ENCODE peak calls at places on chromosomes 6 and 20, in six cellular contexts. One of them, this sample, is unnamed.
A peak's percentile ranks its signal among the peaks of the same experiment; 100 is the strongest.

GRCh38 chr20:5770240-5770986 is 20.2 kb downstream of the SHLD1 start:
- DNase-seq in dorsolateral prefrontal cortex: no peak
- DNase-seq in Peyer's patch: no peak
- DNase-seq in H9: no peak
- DNase-seq in IMR-90: peak; percentile 27
- DNase-seq in neural progenitor cell: no peak
- DNase-seq in this sample: no peak

GRCh38 chr20:62819494-62820174 is 2.8 kb downstream of the COL9A3 start:
- DNase-seq in IMR-90: peak; percentile 50
- DNase-seq in dorsolateral prefrontal cortex: no peak
- DNase-seq in neural progenitor cell: no peak
- DNase-seq in H9: no peak
- DNase-seq in Peyer's patch: no peak
- DNase-seq in this sample: peak; percentile 65

GRCh38 chr6:165847407-165848098 is 184.5 kb upstream of the PDE10A start:
- DNase-seq in IMR-90: peak; percentile 89
- DNase-seq in Peyer's patch: no peak
- DNase-seq in H9: no peak
- DNase-seq in neural progenitor cell: no peak
- DNase-seq in dorsolateral prefrontal cortex: no peak
- DNase-seq in this sample: no peak

GRCh38 chr6:37507082-37507481 is 7.4 kb upstream of the CCDC167 start:
- DNase-seq in dorsolateral prefrontal cortex: no peak
- DNase-seq in Peyer's patch: no peak
- DNase-seq in IMR-90: no peak
- DNase-seq in H9: no peak
- DNase-seq in neural progenitor cell: no peak
- DNase-seq in this sample: no peak

GRCh38 chr6:45728674-45729073 is 287.0 kb downstream of the CLIC5 start:
- DNase-seq in neural progenitor cell: no peak
- DNase-seq in dorsolateral prefrontal cortex: no peak
- DNase-seq in IMR-90: peak; percentile 42
- DNase-seq in Peyer's patch: no peak
- DNase-seq in H9: no peak
- DNase-seq in this sample: no peak

GRCh38 chr6:80132942-80133517 is 26.6 kb downstream of the BCKDHB start:
- DNase-seq in IMR-90: peak; percentile 72
- DNase-seq in Peyer's patch: peak; percentile 19
- DNase-seq in H9: peak; percentile 28
- DNase-seq in dorsolateral prefrontal cortex: peak; percentile 71
- DNase-seq in neural progenitor cell: peak; percentile 47
- DNase-seq in this sample: peak; percentile 88

GRCh38 chr6:14550817-14551216 is 433.2 kb downstream of the CD83 start:
- DNase-seq in Peyer's patch: no peak
- DNase-seq in dorsolateral prefrontal cortex: no peak
- DNase-seq in IMR-90: peak; percentile 17
- DNase-seq in H9: no peak
- DNase-seq in neural progenitor cell: no peak
- DNase-seq in this sample: no peak

GRCh38 chr6:63349401-63349800 is 29.6 kb upstream of the LGSN start:
- DNase-seq in IMR-90: no peak
- DNase-seq in H9: no peak
- DNase-seq in Peyer's patch: no peak
- DNase-seq in neural progenitor cell: no peak
- DNase-seq in dorsolateral prefrontal cortex: no peak
- DNase-seq in this sample: no peak

GRCh38 chr20:50762435-50763201 is 31.2 kb downstream of the PARD6B start:
- DNase-seq in Peyer's patch: no peak
- DNase-seq in neural progenitor cell: no peak
- DNase-seq in H9: no peak
- DNase-seq in dorsolateral prefrontal cortex: peak; percentile 74
- DNase-seq in IMR-90: peak; percentile 76
- DNase-seq in this sample: peak; percentile 12

GRCh38 chr6:148758492-148758891 is 11.7 kb downstream of the UST start:
- DNase-seq in H9: no peak
- DNase-seq in IMR-90: no peak
- DNase-seq in dorsolateral prefrontal cortex: no peak
- DNase-seq in neural progenitor cell: no peak
- DNase-seq in Peyer's patch: peak; percentile 84
- DNase-seq in this sample: no peak

GRCh38 chr6:53699462-53699861 is 33.9 kb upstream of the KLHL31 start:
- DNase-seq in H9: no peak
- DNase-seq in IMR-90: no peak
- DNase-seq in neural progenitor cell: no peak
- DNase-seq in Peyer's patch: no peak
- DNase-seq in dorsolateral prefrontal cortex: no peak
- DNase-seq in this sample: no peak
- H3K27ac ChIP-seq in H9: no peak overlapping the region
- H3K27ac ChIP-seq in IMR-90: no peak overlapping the region
- H3K27ac ChIP-seq in neural progenitor cell: no peak overlapping the region
- H3K27ac ChIP-seq in Peyer's patch: no peak overlapping the region
- H3K27ac ChIP-seq in dorsolateral prefrontal cortex: no peak overlapping the region
- H3K27ac ChIP-seq in this sample: no peak overlapping the region

DNA sequence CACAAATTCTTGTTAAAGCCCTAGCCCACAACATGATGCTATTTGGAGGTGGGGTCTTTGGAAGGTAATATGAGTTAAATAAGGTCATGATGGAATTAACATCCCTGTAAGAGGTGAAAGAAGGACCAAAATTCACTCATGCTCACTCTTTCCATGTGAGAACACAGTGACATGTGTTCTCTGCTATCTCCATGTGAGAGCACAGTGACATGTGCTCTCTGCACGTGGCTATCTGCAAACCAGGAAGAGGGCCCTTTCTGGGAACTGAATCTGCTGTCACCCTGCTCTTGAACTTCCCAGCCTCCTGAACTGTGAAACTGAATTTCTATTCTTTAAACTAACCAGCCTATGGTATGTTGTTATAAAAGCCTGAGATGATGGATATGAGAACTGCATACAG is 1159.4 kb upstream of the ADGRB3 start:
- DNase-seq in dorsolateral prefrontal cortex: no peak
- DNase-seq in Peyer's patch: no peak
- DNase-seq in H9: no peak
- DNase-seq in IMR-90: no peak
- DNase-seq in neural progenitor cell: no peak
- DNase-seq in this sample: no peak
- H3K27ac ChIP-seq in dorsolateral prefrontal cortex: no peak overlapping the region
- H3K27ac ChIP-seq in Peyer's patch: no peak overlapping the region
- H3K27ac ChIP-seq in H9: no peak overlapping the region
- H3K27ac ChIP-seq in IMR-90: no peak overlapping the region
- H3K27ac ChIP-seq in neural progenitor cell: no peak overlapping the region
- H3K27ac ChIP-seq in this sample: no peak overlapping the region

DNA sequence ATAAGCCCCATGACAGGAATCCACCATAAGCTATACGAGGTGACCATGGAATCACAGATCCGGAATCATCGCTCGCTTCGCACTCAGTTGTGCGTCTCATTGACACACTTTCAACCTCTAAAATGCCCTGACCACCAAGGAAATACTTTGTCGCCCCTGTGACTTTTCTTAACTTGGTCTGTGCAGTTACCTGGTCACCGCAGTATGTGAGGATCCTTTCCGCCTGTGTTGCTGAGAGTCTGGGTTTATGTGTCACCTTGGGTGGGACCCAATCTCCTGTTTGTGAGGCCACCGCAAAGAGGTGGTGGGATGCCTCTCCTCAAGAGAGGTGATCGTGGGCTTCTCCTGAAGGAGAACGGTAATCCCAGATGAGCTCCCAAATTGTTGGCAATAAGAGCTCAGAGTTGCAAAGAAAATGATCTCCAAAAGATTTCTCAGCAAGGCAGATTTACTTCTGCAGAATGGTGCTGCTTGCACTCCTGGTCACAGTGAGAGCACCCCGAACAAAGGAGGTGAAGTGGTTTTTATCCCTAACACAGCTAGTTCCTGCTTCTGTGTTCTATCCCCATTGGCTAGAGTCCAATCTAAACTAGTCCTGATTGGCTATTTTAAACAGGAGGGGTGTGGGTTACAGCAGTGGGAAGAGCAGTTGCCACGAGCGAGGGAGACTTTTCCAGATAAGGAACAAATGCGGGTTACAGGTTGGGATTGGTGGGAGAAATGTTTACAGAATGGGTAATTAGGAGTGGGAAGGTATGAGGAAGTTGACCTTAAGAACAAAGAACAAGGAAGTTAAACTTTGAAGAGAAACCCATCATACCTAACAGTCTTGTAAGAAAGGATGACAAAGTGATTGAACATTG is 9.1 kb upstream of the ZNFX1 start:
- DNase-seq in neural progenitor cell: peak; percentile 30
- DNase-seq in Peyer's patch: no peak
- DNase-seq in dorsolateral prefrontal cortex: no peak
- DNase-seq in H9: no peak
- DNase-seq in IMR-90: peak; percentile 36
- DNase-seq in this sample: no peak
- H3K27ac ChIP-seq in neural progenitor cell: peak overlapping the region; percentile 15
- H3K27ac ChIP-seq in Peyer's patch: no peak overlapping the region
- H3K27ac ChIP-seq in dorsolateral prefrontal cortex: no peak overlapping the region
- H3K27ac ChIP-seq in H9: peak overlapping the region; percentile 70
- H3K27ac ChIP-seq in IMR-90: no peak overlapping the region
- H3K27ac ChIP-seq in this sample: no peak overlapping the region

DNA sequence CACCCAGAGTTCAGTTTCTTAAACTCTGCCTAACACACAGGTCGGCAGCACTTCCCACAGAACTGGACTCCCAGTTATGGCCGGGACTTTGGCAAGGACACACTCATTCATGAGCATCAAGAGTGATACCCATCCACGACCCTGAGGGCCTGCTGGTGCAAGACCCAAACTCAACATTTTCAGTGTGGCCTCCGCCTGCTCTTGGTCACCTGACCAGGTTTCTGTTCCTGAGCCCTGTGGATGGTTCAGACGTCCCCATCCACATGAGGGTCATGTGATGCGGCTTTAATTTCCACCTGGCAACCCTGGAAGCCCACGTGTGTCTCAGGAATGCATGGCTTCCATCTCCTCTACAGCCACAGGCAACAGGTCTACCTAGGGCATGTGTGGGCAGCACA is 245.3 kb downstream of the DLL1 start:
- DNase-seq in neural progenitor cell: no peak
- DNase-seq in dorsolateral prefrontal cortex: no peak
- DNase-seq in Peyer's patch: no peak
- DNase-seq in IMR-90: no peak
- DNase-seq in H9: no peak
- DNase-seq in this sample: no peak
- H3K27ac ChIP-seq in neural progenitor cell: no peak overlapping the region
- H3K27ac ChIP-seq in dorsolateral prefrontal cortex: no peak overlapping the region
- H3K27ac ChIP-seq in Peyer's patch: no peak overlapping the region
- H3K27ac ChIP-seq in IMR-90: no peak overlapping the region
- H3K27ac ChIP-seq in H9: no peak overlapping the region
- H3K27ac ChIP-seq in this sample: no peak overlapping the region

DNA sequence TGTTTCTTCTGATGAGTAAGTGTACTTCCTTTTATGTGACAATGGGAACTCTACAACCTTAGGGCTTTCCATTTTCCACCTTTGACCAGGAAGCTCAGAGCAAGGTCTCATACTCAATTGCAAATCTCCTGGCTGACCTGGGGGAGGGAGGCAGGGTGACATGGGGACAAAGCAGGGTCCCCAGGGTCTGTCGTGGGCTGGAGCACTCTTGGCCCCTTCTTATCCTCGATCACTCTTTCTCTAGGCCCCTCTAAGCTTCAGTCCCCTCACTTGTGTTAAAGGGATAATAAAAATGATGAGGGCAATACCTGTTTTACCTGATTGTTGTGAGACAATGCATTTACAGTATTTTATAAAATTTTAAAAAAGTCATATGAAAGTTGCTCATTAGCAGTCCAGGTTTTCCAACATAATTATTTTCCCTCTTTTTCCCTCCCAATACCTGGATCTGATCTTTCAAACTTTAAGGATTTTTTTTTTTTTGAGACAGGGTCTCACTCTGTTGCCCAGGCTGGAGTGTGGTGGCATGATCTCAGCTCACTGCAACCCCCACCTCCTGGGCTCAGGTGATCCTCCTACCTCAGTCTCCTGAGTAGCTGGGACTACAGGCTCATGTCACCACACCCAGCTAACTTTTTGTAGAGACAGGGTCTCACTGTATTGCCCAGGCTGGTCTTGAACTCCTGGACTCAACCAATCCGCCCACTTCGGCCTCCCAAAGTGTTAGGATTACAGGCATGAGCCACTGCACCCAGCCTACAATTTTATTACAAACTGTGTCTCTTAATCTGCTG is 8.4 kb upstream of the FAM83C start:
- DNase-seq in neural progenitor cell: no peak
- DNase-seq in dorsolateral prefrontal cortex: no peak
- DNase-seq in IMR-90: no peak
- DNase-seq in Peyer's patch: no peak
- DNase-seq in H9: no peak
- DNase-seq in this sample: no peak
- H3K27ac ChIP-seq in neural progenitor cell: no peak overlapping the region
- H3K27ac ChIP-seq in dorsolateral prefrontal cortex: no peak overlapping the region
- H3K27ac ChIP-seq in IMR-90: no peak overlapping the region
- H3K27ac ChIP-seq in Peyer's patch: no peak overlapping the region
- H3K27ac ChIP-seq in H9: no peak overlapping the region
- H3K27ac ChIP-seq in this sample: no peak overlapping the region

DNA sequence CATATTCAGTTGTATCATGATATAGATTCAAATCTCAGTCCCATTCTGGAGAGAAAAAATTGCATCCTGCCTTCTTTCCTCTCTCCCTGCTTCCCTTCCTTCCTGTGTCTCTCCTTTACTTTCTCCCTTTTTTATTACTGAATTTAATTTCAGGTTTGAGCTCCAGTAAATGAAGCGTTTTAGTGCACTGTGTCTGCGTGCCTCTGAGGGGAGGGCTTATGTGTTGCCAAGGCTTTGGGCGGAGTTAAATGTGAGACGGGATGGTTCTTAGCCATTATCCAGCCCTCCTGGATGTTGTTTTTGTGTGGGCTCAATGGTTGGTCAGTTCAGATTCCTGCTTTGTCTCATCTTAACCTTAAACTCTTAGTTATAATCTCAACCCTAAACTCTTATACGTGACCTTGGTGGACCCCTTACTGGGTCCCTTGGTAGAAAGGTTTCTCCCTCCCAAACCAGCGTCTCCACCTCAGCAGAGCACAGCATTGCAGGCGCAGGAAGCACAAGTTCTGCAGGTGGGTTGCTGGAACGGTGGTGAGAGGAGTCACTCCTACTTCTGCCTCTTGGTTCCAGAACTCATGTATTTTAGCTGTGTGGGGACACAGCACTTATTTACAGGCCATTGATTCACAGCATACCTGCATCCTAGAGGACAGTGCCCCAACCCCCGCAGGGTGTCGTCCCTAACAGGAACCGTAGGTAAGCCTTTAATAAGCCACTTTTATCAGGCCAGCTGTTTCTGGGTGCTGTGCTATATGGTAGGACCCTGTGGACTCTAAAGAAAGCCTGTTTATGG is 68.5 kb downstream of the DNAH8 start:
- DNase-seq in dorsolateral prefrontal cortex: no peak
- DNase-seq in neural progenitor cell: peak; percentile 33
- DNase-seq in H9: peak; percentile 34
- DNase-seq in IMR-90: no peak
- DNase-seq in Peyer's patch: no peak
- DNase-seq in this sample: no peak
- H3K27ac ChIP-seq in dorsolateral prefrontal cortex: no peak overlapping the region
- H3K27ac ChIP-seq in neural progenitor cell: no peak overlapping the region
- H3K27ac ChIP-seq in H9: no peak overlapping the region
- H3K27ac ChIP-seq in IMR-90: no peak overlapping the region
- H3K27ac ChIP-seq in Peyer's patch: no peak overlapping the region
- H3K27ac ChIP-seq in this sample: no peak overlapping the region